ENCODE peak calls at places on chromosomes 6 and 20, in nine cellular contexts. M, I, Y, B, F, G, Z, A and R are unnamed samples.

GRCh38 chr6:11151488-11151887 is 40.0 kb upstream of the ERVFRD-1 start:
- DNase-seq in M (no peak), I (no peak), Y (no peak), B (no peak), F (no peak), G (no peak), Z (no peak), A (no peak), R (no peak)

GRCh38 chr6:10678456-10678855 is 16.0 kb downstream of the C6orf52 start:
- DNase-seq in M (no peak), I (no peak), Y (no peak), B (no peak), F (no peak), G (no peak), Z (no peak), A (no peak), R (peak; percentile 51)

GRCh38 chr6:64664480-64664879 is 1028.9 kb downstream of the PHF3 start:
- DNase-seq in M (no peak), I (no peak), Y (no peak), B (no peak), F (no peak), G (no peak), Z (no peak), A (no peak), R (no peak)

GRCh38 chr20:35629432-35630145 is 14.0 kb downstream of the SPAG4 start:
- DNase-seq in M (no peak), I (no peak), Y (no peak), B (no peak), F (no peak), G (no peak), Z (no peak), A (no peak), R (no peak)

GRCh38 chr20:20549699-20550098 is 162.7 kb downstream of the RALGAPA2 start:
- DNase-seq in M (no peak), I (no peak), Y (no peak), B (no peak), F (peak; percentile 94), G (peak; percentile 2), Z (no peak), A (no peak), R (no peak)

GRCh38 chr6:88477411-88477810 is 311.3 kb upstream of the CNR1 start:
- DNase-seq in M (no peak), I (no peak), Y (no peak), B (no peak), F (no peak), G (no peak), Z (no peak), A (no peak), R (no peak)

GRCh38 chr20:59673288-59673997 is 69.1 kb downstream of the PHACTR3 start:
- DNase-seq in M (no peak), I (peak; percentile 59), Y (no peak), B (no peak), F (no peak), G (no peak), Z (no peak), A (no peak), R (no peak)

GRCh38 chr6:52904562-52905279 is 4.8 kb downstream of the GSTA3 start:
- DNase-seq in M (no peak), I (no peak), Y (no peak), B (no peak), F (peak; percentile 76), G (peak; percentile 12), Z (no peak), A (no peak), R (no peak)

GRCh38 chr6:37323568-37323967 is 30.2 kb upstream of the RNF8 start:
- DNase-seq in M (no peak), I (no peak), Y (no peak), B (no peak), F (no peak), G (peak; percentile 37), Z (no peak), A (no peak), R (no peak)

DNA sequence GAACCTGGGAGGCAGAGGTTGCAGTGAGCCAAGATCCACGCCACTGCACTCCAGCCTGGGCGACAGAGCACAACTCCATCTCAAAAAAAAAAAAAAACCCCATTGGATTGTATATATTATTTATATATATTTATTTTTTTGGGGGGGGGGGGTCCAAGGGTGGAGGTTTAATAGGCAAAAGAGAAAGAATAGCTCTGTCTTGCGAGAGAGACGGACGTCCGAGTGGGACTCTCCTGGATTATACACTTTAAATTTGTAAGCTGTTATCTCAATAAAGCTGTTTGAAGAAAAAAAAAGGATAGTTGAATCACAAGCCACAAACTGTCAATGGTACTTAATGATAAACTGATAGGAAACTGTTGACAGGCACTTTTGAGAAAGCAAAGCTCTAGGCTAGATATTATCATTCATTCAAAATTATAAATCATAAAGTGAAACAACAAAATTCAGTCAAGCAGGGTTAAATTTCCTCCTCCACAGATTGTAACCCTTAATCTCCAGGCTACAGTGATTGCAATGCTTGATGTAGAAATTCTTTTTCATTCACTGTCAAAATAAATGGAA is 20.3 kb downstream of the EIF2S2 start:
- DNase-seq in M (no peak), I (no peak), Y (no peak), B (no peak), F (no peak), G (no peak), Z (no peak), A (no peak), R (no peak)
- H3K36me3 ChIP-seq in M (peaks cover 12% of the 10 kb centered on the region), I (peaks cover 44% of the 10 kb centered on the region), Y (peaks cover 15% of the 10 kb centered on the region), B (no peaks in the 10 kb centered on the region), F (peaks cover 42% of the 10 kb centered on the region), G (peaks cover 74% of the 10 kb centered on the region), Z (peaks cover 59% of the 10 kb centered on the region), A (peaks cover 6% of the 10 kb centered on the region), R (peaks cover 12% of the 10 kb centered on the region)

DNA sequence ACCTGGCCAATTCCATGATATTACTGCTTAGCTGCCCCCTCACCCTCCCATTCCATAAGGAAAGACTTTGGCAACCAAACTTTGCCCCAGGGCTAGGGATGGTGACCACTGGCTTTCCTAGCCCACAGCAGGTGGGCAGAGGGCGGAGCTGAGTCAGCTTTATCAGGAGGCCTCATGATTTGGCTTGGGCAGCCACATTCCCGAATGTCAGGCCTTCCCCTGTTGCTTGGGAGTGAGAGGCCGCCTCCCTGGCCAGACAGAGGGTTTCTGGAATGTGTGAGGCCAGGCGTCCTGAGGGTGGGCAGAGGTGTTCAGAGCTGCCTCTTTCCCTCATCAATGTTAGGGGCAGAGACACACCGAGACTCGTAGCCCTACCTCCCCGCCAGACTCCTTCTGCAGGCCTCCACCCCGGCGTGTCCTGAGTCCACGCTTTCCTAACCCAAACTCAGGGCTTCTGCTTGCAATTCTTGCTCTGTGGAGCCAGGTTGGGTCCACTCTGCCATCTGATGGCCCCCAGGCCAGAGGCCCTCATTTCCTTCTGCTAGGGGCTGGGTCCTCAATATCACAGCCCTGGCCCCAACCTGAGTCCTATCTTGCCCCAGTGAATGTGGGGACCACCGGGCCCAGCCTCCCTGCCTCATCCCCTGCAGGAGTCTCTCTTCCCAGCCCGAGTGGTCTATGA is 19.3 kb downstream of the UQCC2 start:
- DNase-seq in M (no peak), I (peak; percentile 72), Y (no peak), B (peak; percentile 39), F (no peak), G (peak; percentile 72), Z (no peak), A (no peak), R (no peak)
- H3K36me3 ChIP-seq in M (no peaks in the 10 kb centered on the region), I (peaks cover 5% of the 10 kb centered on the region), Y (peaks cover 25% of the 10 kb centered on the region), B (no peaks in the 10 kb centered on the region), F (peaks cover 41% of the 10 kb centered on the region), G (no peaks in the 10 kb centered on the region), Z (peaks cover 36% of the 10 kb centered on the region), A (peaks cover 19% of the 10 kb centered on the region), R (peaks cover 14% of the 10 kb centered on the region)

GRCh38 chr6:82204010-82204409 is 43.5 kb downstream of the IBTK start:
- DNase-seq in M (no peak), I (no peak), Y (no peak), B (no peak), F (no peak), G (no peak), Z (no peak), A (no peak), R (no peak)

GRCh38 chr6:82208914-82209313 is 38.6 kb downstream of the IBTK start:
- DNase-seq in M (no peak), I (no peak), Y (no peak), B (no peak), F (no peak), G (no peak), Z (no peak), A (no peak), R (no peak)

GRCh38 chr6:82211326-82211725 is 36.2 kb downstream of the IBTK start:
- DNase-seq in M (no peak), I (no peak), Y (no peak), B (no peak), F (no peak), G (no peak), Z (no peak), A (no peak), R (no peak)

DNA sequence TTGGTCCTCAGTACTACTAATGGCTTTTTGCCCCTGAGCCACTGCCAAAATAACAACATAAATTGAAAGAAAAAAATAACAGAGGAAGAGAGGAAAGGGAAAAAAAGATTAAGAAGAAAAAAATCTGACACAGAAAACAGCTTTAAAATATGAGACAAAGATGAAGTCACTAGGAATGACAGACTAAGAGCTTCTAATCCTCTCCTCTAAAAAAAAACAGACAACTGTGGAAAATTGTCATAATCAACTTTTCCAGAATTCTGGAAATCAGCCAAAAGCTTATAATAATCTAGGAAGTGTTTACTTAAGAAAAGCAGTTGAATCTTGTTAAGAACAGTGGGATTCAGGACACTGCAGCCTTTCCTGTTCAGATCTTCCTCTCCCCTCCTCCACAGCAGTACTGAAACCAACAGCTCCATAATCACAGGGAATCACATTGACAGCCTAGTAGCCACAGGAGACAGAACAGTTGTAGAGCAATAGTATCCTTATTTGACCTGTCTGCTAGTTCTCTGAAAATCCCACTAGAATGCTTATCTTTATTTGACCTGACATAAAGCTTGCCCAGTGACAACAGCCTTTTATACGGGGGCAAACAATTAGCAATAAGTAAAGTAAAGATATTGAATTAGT is 41.6 kb downstream of the IBTK start:
- DNase-seq in M (no peak), I (no peak), Y (no peak), B (no peak), F (no peak), G (peak; percentile 69), Z (no peak), A (no peak), R (no peak)
- H3K36me3 ChIP-seq in M (no peaks in the 10 kb centered on the region), I (peaks cover 5% of the 10 kb centered on the region), Y (peaks cover 6% of the 10 kb centered on the region), B (no peaks in the 10 kb centered on the region), F (peaks cover 8% of the 10 kb centered on the region), G (peaks cover 37% of the 10 kb centered on the region), Z (peaks cover 15% of the 10 kb centered on the region), A (no peaks in the 10 kb centered on the region), R (no peaks in the 10 kb centered on the region)

GRCh38 chr6:30556006-30556713 is at the start of gene GNL1:
- DNase-seq in M (peak; percentile 97), I (peak; percentile 99), Y (peak; percentile 86), B (peak; percentile 99), F (peak; percentile 99), G (peak; percentile 94), Z (peak; percentile 99), A (peak; percentile 91), R (peak; percentile 96)

GRCh38 chr6:30554962-30555361 is 1.3 kb downstream of the GNL1 start:
- DNase-seq in M (no peak), I (no peak), Y (no peak), B (no peak), F (no peak), G (no peak), Z (no peak), A (no peak), R (no peak)

GRCh38 chr6:30555428-30556005 is 772 bp downstream of the GNL1 start:
- DNase-seq in M (peak; percentile 89), I (peak; percentile 84), Y (peak; percentile 29), B (peak; percentile 77), F (peak; percentile 30), G (peak; percentile 59), Z (no peak), A (peak; percentile 22), R (peak; percentile 29)

GRCh38 chr6:30556714-30556963 is 350 bp upstream of the GNL1 start:
- DNase-seq in M (peak; percentile 96), I (peak; percentile 95), Y (peak; percentile 81), B (peak; percentile 90), F (peak; percentile 93), G (peak; percentile 91), Z (peak; percentile 91), A (peak; percentile 78), R (peak; percentile 81)

GRCh38 chr6:30554404-30554803 is 1.9 kb downstream of the GNL1 start:
- DNase-seq in M (no peak), I (no peak), Y (no peak), B (no peak), F (no peak), G (no peak), Z (no peak), A (no peak), R (no peak)
- H3K36me3 ChIP-seq in M (peaks cover 2% of the 10 kb centered on the region), I (peaks cover 21% of the 10 kb centered on the region), Y (peaks cover 14% of the 10 kb centered on the region), B (no peaks in the 10 kb centered on the region), F (peaks cover 24% of the 10 kb centered on the region), G (peaks cover 35% of the 10 kb centered on the region), Z (peaks cover 17% of the 10 kb centered on the region), A (peaks cover 14% of the 10 kb centered on the region), R (no peaks in the 10 kb centered on the region)